ENCODE peak calls at places on chromosomes 4 and X, in five cellular contexts. S is heart left ventricle, N is colonic mucosa, T is GM23248, H is astrocyte of the cerebellum. U is an unnamed sample.

GRCh38 chrX:134721766-134722532 is 63.7 kb upstream of the PLAC1 start:
- DNase-seq in S (no peak), N (no peak), T (no peak), H (no peak), U (no peak)

GRCh38 chr4:169823685-169824084 is 65.9 kb upstream of the HPF1 start:
- DNase-seq in S (peak), N (no peak), T (peak), H (peak), U (no peak)

GRCh38 chrX:106718709-106719108 is 7.8 kb upstream of the RNF128 start:
- DNase-seq in S (no peak), N (no peak), T (no peak), H (no peak), U (no peak)

GRCh38 chr4:99028187-99028586 is 32.7 kb downstream of the METAP1 start:
- DNase-seq in S (no peak), N (no peak), T (peak), H (no peak), U (no peak)

GRCh38 chr4:81550005-81550896 is 78.5 kb upstream of the RASGEF1B start:
- DNase-seq in S (no peak), N (no peak), T (no peak), H (no peak), U (no peak)

GRCh38 chr4:137375111-137375850 is 157.0 kb downstream of the PCDH18 start:
- DNase-seq in S (no peak), N (no peak), T (peak), H (no peak), U (no peak)

GRCh38 chr4:173415885-173416658 is 17.2 kb upstream of the SCRG1 start:
- DNase-seq in S (peak), N (no peak), T (no peak), H (no peak), U (peak)

GRCh38 chrX:133265331-133265730 is 47.2 kb upstream of the TFDP3 start:
- DNase-seq in S (no peak), N (no peak), T (no peak), H (peak), U (no peak)

GRCh38 chr4:67393007-67393406 is 152.3 kb downstream of the CENPC start:
- DNase-seq in S (no peak), N (no peak), T (no peak), H (no peak), U (no peak)

GRCh38 chr4:101400096-101400495 is 52.8 kb upstream of the PPP3CA start:
- DNase-seq in S (no peak), N (no peak), T (peak), H (peak), U (no peak)
- H3K4me3 ChIP-seq in S (no peak), N (no peak), T (no peak), H (no peak), U (no peak)

DNA sequence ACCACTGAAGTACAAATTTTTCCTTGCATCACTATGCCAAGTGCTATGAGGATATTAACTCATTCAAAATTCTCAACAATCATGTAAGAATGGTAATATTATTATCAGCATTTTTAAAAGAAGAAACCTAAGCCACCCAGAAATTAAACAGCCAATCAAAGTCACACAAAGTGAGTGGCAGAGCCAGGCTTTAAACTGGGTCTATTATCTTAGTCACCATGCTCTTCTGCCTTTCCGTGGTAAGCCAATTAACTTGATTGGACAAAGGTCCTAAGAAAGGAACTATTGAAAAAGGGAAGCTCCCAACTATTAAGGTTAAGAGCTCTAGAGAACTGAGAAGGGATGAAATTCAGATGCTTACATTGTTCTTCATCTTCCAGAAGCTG is 111.5 kb downstream of the ASB9 start:
- DNase-seq in S (no peak), N (no peak), T (no peak), H (no peak), U (no peak)
- H3K4me3 ChIP-seq in S (no peak), N (no peak), T (no peak), H (no peak), U (no peak)

GRCh38 chrX:137562096-137562495 is 3.8 kb upstream of the ZIC3 start:
- DNase-seq in S (no peak), N (no peak), T (no peak), H (no peak), U (no peak)
- H3K4me3 ChIP-seq in S (no peak), N (no peak), T (no peak), H (peak), U (no peak)

DNA sequence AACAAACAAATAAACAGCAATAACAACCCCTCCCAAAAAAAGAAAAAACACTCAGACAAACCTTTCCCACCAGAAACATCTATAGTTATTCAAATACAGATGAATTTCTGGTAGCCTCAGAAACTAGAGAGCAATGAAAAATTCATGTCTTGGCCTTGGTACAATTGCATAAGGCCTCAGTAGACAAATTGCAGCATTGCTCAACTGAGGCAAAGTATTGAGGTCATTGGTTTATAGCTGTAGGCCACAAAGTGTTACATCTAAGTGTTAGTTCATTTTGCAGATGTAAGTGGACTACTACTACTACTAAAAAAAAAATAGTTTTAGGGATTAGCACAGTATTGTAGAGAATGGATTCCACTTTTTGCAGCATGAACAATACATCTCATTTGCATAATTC is 2268.3 kb downstream of the ARAP2 start:
- DNase-seq in S (no peak), N (no peak), T (peak), H (no peak), U (no peak)
- H3K4me3 ChIP-seq in S (no peak), N (no peak), T (no peak), H (no peak), U (no peak)

GRCh38 chr4:123423819-123424218 is 27.2 kb downstream of the SPRY1 start:
- DNase-seq in S (no peak), N (no peak), T (no peak), H (no peak), U (no peak)
- H3K4me3 ChIP-seq in S (no peak), N (no peak), T (no peak), H (no peak), U (no peak)

U was measured in aorta.